ENCODE peak calls at places on chromosomes 7 and 10, in nine cellular contexts. E is endothelial cell; W is fibroblast of lung; L is left kidney; P is LoVo; R is stimulated activated CD8-positive, alpha-beta memory T cell treated with anti-CD3 and anti-CD28 coated beads, Interleukin-2, amount 100 ng/mL, for 48 hours; Y is GM13976; V is CD14-positive monocyte; O is NK-92 treated with Interleukin-12 subunit alpha and Interleukin-12 subunit beta, amount 100 ng/mL, for 24 hours. B is an unnamed sample.
A peak's percentile ranks its signal among the peaks of the same experiment; 100 is the strongest.

GRCh38 chr7:151518105-151518780 is 1.5 kb downstream of the RHEB start:
- DNase-seq in E (peak; percentile 19), W (peak; percentile 45), L (peak; percentile 64), P (peak; percentile 71), R (peak; percentile 34), Y (no peak), V (peak; percentile 73), O (peak; percentile 73), B (peak; percentile 59)

GRCh38 chr7:152870106-152870693 is 110.6 kb downstream of the ACTR3B start:
- DNase-seq in E (no peak), W (no peak), L (no peak), P (no peak), R (no peak), Y (no peak), V (no peak), O (no peak), B (no peak)

GRCh38 chr7:130721486-130722277 is 12.3 kb downstream of the KLF14 start:
- DNase-seq in E (peak; percentile 80), W (peak; percentile 69), L (peak; percentile 95), P (peak; percentile 59), R (no peak), Y (peak; percentile 25), V (peak; percentile 47), O (no peak), B (no peak)

GRCh38 chr7:158572000-158572828 is 15.4 kb downstream of the PTPRN2 start:
- DNase-seq in E (no peak), W (no peak), L (peak; percentile 26), P (peak; percentile 11), R (no peak), Y (no peak), V (no peak), O (no peak), B (peak; percentile 8)

GRCh38 chr10:43373461-43373860 is 2.0 kb downstream of the FXYD4 start:
- DNase-seq in E (no peak), W (no peak), L (no peak), P (no peak), R (no peak), Y (no peak), V (no peak), O (no peak), B (no peak)

GRCh38 chr7:12770227-12770975 is 83.0 kb downstream of the ARL4A start:
- DNase-seq in E (no peak), W (peak; percentile 61), L (no peak), P (peak; percentile 41), R (no peak), Y (no peak), V (no peak), O (no peak), B (no peak)

GRCh38 chr7:22356855-22357310 is at the start of gene RAPGEF5:
- DNase-seq in E (peak; percentile 40), W (peak; percentile 22), L (peak; percentile 78), P (peak; percentile 69), R (no peak), Y (peak; percentile 74), V (no peak), O (no peak), B (peak; percentile 83)

GRCh38 chr7:16744518-16745250 is 8.9 kb upstream of the TSPAN13 start:
- DNase-seq in E (no peak), W (no peak), L (no peak), P (no peak), R (no peak), Y (no peak), V (no peak), O (no peak), B (no peak)

GRCh38 chr7:111460695-111461094 is 101.6 kb downstream of the IMMP2L start:
- DNase-seq in E (no peak), W (no peak), L (no peak), P (no peak), R (no peak), Y (no peak), V (no peak), O (no peak), B (no peak)

GRCh38 chr7:127290801-127291361 is 38.1 kb upstream of the GRM8 start:
- DNase-seq in E (no peak), W (peak; percentile 5), L (peak; percentile 3), P (no peak), R (no peak), Y (no peak), V (no peak), O (no peak), B (no peak)